ENCODE peak calls at places on chromosomes 4 and X, in five cellular contexts. Q is tibial artery, A is A673, R is adrenal gland, T is fibroblast of the aortic adventitia. H is an unnamed sample.

GRCh38 chr4:99317354-99317753 is 3.8 kb downstream of the ADH1B start:
- DNase-seq in R (no peak), Q (no peak), A (no peak), T (no peak), H (no peak)

GRCh38 chrX:20711366-20711765 is 444.7 kb upstream of the RPS6KA3 start:
- DNase-seq in Q (no peak), R (no peak), A (no peak), T (no peak), H (no peak)

GRCh38 chr4:2409381-2409783 is 9.1 kb downstream of the ZFYVE28 start:
- DNase-seq in R (no peak), T (no peak), Q (no peak), A (no peak), H (no peak)

GRCh38 chr4:139007640-139008039 is 7.9 kb upstream of the NOCT start:
- DNase-seq in T (no peak), R (no peak), A (no peak), Q (no peak), H (no peak)

GRCh38 chr4:112951362-112951962 is 98.0 kb upstream of the ANK2 start:
- DNase-seq in Q (no peak), A (peak), R (no peak), T (peak), H (peak)

GRCh38 chr4:156734965-156735895 is 236.4 kb downstream of the PDGFC start:
- DNase-seq in R (no peak), A (no peak), Q (no peak), T (peak), H (peak)

GRCh38 chr4:184437565-184437964 is 36.8 kb downstream of the IRF2 start:
- DNase-seq in R (no peak), Q (no peak), A (no peak), T (no peak), H (no peak)

GRCh38 chr4:88865051-88865450 is 167.4 kb upstream of the NAP1L5 start:
- DNase-seq in Q (no peak), R (no peak), A (no peak), T (no peak), H (no peak)

GRCh38 chr4:113827285-113827684 is 65.7 kb upstream of the CAMK2D start:
- DNase-seq in R (no peak), A (no peak), Q (no peak), T (peak), H (peak)

GRCh38 chrX:16213970-16214369 is 46.7 kb downstream of the MAGEB17 start:
- DNase-seq in T (peak), R (no peak), A (no peak), Q (no peak), H (peak)

GRCh38 chrX:2583194-2584162 is 82.7 kb upstream of the DHRSX start:
- DNase-seq in Q (peak), T (no peak), R (no peak), A (no peak), H (no peak)

GRCh38 chr4:833156-833555 is 7.2 kb upstream of the CPLX1 start:
- DNase-seq in T (no peak), Q (no peak), R (no peak), A (no peak), H (no peak)

GRCh38 chr4:73705056-73705432 is 35.3 kb upstream of the CXCL8 start:
- DNase-seq in T (peak), R (no peak), A (peak), Q (no peak), H (peak)

GRCh38 chr4:128782076-128782715 is 27.3 kb upstream of the JADE1 start:
- DNase-seq in T (peak), Q (no peak), A (peak), R (no peak), H (peak)
- TF ChIP-seq CTCF in T (no peak), Q (peak), A (peak), R (no peak), H (no peak)

GRCh38 chr4:103207673-103208072 is 9.5 kb upstream of the CENPE start:
- DNase-seq in R (no peak), A (peak), T (no peak), Q (no peak), H (no peak)
- TF ChIP-seq CTCF in R (no peak), A (peak), T (no peak), Q (no peak), H (no peak)

DNA sequence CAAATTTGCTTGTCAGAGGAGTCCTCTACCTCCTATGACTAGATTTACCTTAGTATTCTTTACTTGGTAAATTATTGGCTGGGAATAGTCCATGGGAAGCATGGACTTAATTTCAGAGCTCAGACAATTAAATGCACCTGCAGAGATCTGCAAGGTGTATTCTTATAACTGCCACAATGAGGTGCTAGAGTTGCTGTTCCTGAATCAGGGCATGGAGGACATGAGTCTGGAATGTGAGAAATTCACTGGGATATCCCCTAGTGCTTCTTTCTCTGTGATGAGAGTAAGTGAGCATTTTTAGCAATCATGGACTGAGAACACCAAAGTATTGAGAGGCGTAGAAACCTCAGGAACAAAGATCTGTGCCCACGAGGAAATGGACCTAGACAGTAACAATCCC is 32.9 kb upstream of the GRID2 start:
- DNase-seq in R (no peak), T (no peak), A (no peak), Q (no peak), H (no peak)
- TF ChIP-seq CTCF in R (no peak), T (no peak), A (no peak), Q (no peak), H (no peak)

GRCh38 chrX:68822641-68823410 is 6.0 kb upstream of the EFNB1 start:
- DNase-seq in A (peak), Q (no peak), R (peak), T (peak), H (peak)
- TF ChIP-seq CTCF in A (peak), Q (peak), R (peak), T (peak), H (peak)

DNA sequence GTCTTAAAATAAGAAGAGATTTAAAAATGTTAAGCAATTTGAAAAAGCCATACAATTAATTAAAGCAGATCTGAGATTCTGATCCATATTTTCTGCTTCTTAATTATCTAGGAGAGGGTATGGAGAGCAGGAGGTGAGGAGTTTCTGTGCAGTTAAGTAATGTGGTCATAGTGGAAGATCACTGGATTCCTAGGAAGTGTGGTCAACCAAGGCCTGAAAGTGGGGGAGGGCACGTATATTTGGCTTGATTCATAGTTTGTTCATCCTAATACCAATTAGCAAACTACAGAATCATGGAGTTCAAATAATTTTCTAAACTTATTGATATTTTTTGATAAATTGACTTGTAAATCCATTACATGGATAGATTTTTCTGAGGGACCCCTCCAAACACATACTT is 768.3 kb downstream of the RAPGEF2 start:
- DNase-seq in R (no peak), Q (no peak), A (no peak), T (no peak), H (no peak)
- TF ChIP-seq CTCF in R (no peak), Q (no peak), A (no peak), T (no peak), H (no peak)

GRCh38 chrX:88202149-88202548 is 544.9 kb upstream of the CPXCR1 start:
- DNase-seq in Q (no peak), A (no peak), R (no peak), T (no peak), H (no peak)
- TF ChIP-seq CTCF in Q (no peak), A (no peak), R (no peak), T (no peak), H (no peak)

GRCh38 chr4:140372607-140373327 is 679 bp upstream of the SCOC start:
- DNase-seq in T (peak), A (peak), R (no peak), Q (no peak), H (peak)
- TF ChIP-seq CTCF in T (peak), A (peak), R (peak), Q (peak), H (no peak)

GRCh38 chr4:10074767-10075105 is 41.9 kb downstream of the WDR1 start:
- DNase-seq in Q (peak), T (peak), R (no peak), A (peak), H (peak)
- TF ChIP-seq CTCF in Q (peak), T (peak), R (peak), A (peak), H (peak)

DNA sequence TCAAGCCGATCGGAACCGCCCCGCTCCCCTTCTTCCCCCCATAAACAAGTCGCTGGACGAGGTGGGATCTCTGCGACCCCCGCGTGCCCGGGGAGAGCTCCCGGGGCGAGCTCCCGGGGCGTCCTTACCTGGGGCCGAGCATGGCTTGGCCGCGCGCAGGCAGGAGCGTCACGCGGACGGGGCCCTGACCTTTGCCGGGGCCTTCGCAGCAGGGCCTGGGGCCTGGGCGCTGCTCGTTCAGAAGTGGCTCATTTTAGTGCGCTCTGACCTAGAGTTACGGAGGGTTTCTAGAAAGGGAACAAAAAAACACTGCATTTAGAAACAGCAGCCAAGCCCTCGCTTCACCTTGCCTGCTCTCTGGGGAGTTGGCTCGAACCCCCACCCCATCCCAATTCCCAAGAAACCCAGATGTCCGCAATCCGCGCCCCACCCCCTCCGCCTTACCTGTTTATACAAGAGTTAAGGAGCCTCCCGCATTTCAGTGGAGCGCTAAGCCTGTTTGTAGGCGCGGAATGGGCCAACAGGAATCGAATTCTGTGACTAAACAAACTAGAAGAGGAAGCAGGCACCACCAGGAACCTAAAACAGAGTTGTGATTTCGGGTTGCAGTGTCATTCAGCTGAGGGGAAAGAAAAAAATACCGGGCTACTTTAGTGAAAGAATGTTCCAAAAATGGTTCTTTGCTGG is 814 bp upstream of the RBM47 start:
- DNase-seq in Q (peak), A (no peak), R (peak), T (no peak), H (no peak)
- TF ChIP-seq CTCF in Q (no peak), A (no peak), R (no peak), T (no peak), H (no peak)